ENCODE peak calls at places on chromosomes 11 and 22, in eight cellular contexts. U, F, J, D, N, T, Q and M are unnamed samples.

GRCh38 chr11:131108780-131109179 is 192.5 kb upstream of the SNX19 start:
- DNase-seq in U (no peak), F (no peak), J (no peak), D (no peak), N (no peak), T (peak; percentile 46), Q (no peak), M (no peak)

GRCh38 chr11:72014761-72015320 is 16.1 kb downstream of the IL18BP start:
- DNase-seq in U (no peak), F (no peak), J (no peak), D (no peak), N (no peak), T (no peak), Q (no peak), M (no peak)

GRCh38 chr11:44763111-44763820 is 36.5 kb downstream of the TSPAN18 start:
- DNase-seq in U (no peak), F (no peak), J (no peak), D (no peak), N (no peak), T (no peak), Q (no peak), M (no peak)

GRCh38 chr11:96228472-96228871 is 114.5 kb downstream of the MAML2 start:
- DNase-seq in U (peak; percentile 78), F (no peak), J (peak; percentile 61), D (peak; percentile 13), N (no peak), T (peak; percentile 40), Q (no peak), M (no peak)

GRCh38 chr11:64619196-64619595 is 28.2 kb downstream of the SLC22A12 start:
- DNase-seq in U (no peak), F (peak; percentile 80), J (no peak), D (no peak), N (no peak), T (peak; percentile 49), Q (no peak), M (no peak)

GRCh38 chr11:75490221-75491181 is 35.2 kb downstream of the GDPD5 start:
- DNase-seq in U (no peak), F (no peak), J (no peak), D (no peak), N (no peak), T (no peak), Q (no peak), M (no peak)

GRCh38 chr22:20997536-20998257 is 4.2 kb downstream of the THAP7 start:
- DNase-seq in U (no peak), F (no peak), J (no peak), D (no peak), N (no peak), T (no peak), Q (no peak), M (no peak)

GRCh38 chr22:17167486-17167885 is 8.4 kb upstream of the HDHD5 start:
- DNase-seq in U (no peak), F (peak; percentile 59), J (peak; percentile 79), D (peak; percentile 26), N (no peak), T (no peak), Q (no peak), M (no peak)

GRCh38 chr11:111193924-111194490 is 51.5 kb upstream of the POU2AF2 start:
- DNase-seq in U (no peak), F (no peak), J (no peak), D (no peak), N (no peak), T (no peak), Q (no peak), M (no peak)

GRCh38 chr11:66001941-66002647 is at the start of the genes BANF1 and EIF1AD:
- DNase-seq in U (peak; percentile 71), F (peak; percentile 92), J (peak; percentile 86), D (peak; percentile 91), N (peak; percentile 92), T (peak; percentile 94), Q (peak; percentile 92), M (peak; percentile 93)

GRCh38 chr11:64284048-64284961 is at the start of gene BAD:
- DNase-seq in U (peak; percentile 84), F (peak; percentile 98), J (peak; percentile 95), D (peak; percentile 94), N (peak; percentile 85), T (peak; percentile 96), Q (peak; percentile 99), M (peak; percentile 95)

GRCh38 chr22:37566329-37566837 is 6.1 kb downstream of the CDC42EP1 start:
- DNase-seq in U (no peak), F (no peak), J (no peak), D (no peak), N (no peak), T (no peak), Q (peak; percentile 59), M (no peak)

GRCh38 chr22:25555506-25556060 is 8.9 kb upstream of the GRK3 start:
- DNase-seq in U (no peak), F (no peak), J (no peak), D (no peak), N (no peak), T (no peak), Q (no peak), M (no peak)

GRCh38 chr11:124075841-124076571 is 34.9 kb upstream of the OR10G7 start:
- DNase-seq in U (no peak), F (peak; percentile 67), J (peak; percentile 13), D (peak; percentile 27), N (no peak), T (no peak), Q (peak; percentile 28), M (no peak)

GRCh38 chr11:83284501-83285051 is 1.6 kb downstream of the CCDC90B start:
- DNase-seq in U (no peak), F (no peak), J (no peak), D (no peak), N (no peak), T (no peak), Q (no peak), M (no peak)

GRCh38 chr11:46987183-46987582 is 50.6 kb downstream of the CSTPP1 start:
- DNase-seq in U (no peak), F (no peak), J (no peak), D (no peak), N (no peak), T (no peak), Q (no peak), M (no peak)
- TF ChIP-seq CTCF in U (no peak), F (no peak), J (no peak), D (no peak), N (no peak), T (no peak), Q (no peak), M (no peak)

DNA sequence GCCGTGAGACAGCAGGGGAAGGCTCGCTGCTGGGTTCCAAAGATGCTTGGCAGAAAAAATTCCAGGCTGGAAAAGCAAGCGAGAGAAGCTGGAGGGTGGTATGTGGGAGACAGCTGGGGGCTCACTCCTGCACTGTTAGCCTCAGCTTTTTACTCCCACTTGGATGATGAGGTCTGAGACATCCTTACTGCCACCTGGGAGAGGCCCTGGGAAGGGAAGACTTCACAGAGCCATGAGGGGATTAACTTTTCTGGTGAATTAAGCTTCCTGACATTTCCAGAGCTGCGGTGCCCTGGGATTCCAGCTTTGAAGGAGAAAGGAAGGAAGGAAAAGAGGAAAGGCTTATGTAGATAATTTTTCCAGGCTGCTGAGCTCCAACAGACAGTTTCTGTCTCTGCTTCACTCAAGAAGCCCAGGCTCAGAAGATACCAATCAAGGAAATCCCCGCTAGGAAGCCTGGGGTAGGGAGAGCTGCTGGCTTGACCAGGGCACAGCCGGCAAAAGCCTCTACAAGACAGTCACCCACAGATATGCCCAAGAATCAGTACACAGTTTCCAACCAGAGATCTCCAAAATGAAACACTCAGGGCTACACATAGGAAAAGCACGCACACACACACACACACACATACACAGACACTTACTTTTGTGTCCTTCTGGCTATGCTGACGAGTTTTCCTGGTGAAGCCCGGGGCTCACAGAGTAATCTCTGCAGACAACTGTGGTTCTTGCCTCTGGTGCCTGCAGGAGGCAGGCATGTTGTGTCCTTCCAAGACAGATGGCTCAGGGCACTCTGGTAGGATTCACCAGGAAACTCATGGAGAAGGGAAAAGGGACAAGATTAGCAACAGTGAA is 907 bp downstream of the MCHR1 start:
- DNase-seq in U (no peak), F (peak; percentile 39), J (no peak), D (no peak), N (no peak), T (no peak), Q (no peak), M (no peak)
- TF ChIP-seq CTCF in U (no peak), F (no peak), J (no peak), D (no peak), N (no peak), T (no peak), Q (no peak), M (peak; percentile 16)

GRCh38 chr11:452203-452744 is 2.2 kb downstream of the PTDSS2 start:
- DNase-seq in U (no peak), F (no peak), J (no peak), D (no peak), N (no peak), T (no peak), Q (no peak), M (no peak)

GRCh38 chr11:449889-450808 is at the start of gene PTDSS2:
- DNase-seq in U (peak; percentile 92), F (peak; percentile 98), J (peak; percentile 95), D (peak; percentile 93), N (peak; percentile 91), T (peak; percentile 97), Q (peak; percentile 98), M (peak; percentile 96)

GRCh38 chr11:451738-452137 is 1.7 kb downstream of the PTDSS2 start:
- DNase-seq in U (no peak), F (no peak), J (no peak), D (no peak), N (no peak), T (no peak), Q (no peak), M (no peak)

GRCh38 chr11:452916-453527 is 2.9 kb downstream of the PTDSS2 start:
- DNase-seq in U (no peak), F (no peak), J (no peak), D (no peak), N (no peak), T (no peak), Q (no peak), M (no peak)

GRCh38 chr11:450809-451451 is 851 bp downstream of the PTDSS2 start:
- DNase-seq in U (no peak), F (peak; percentile 82), J (no peak), D (peak; percentile 56), N (peak; percentile 47), T (peak; percentile 68), Q (peak; percentile 77), M (no peak)
- TF ChIP-seq CTCF in U (no peak), F (no peak), J (peak; percentile 26), D (no peak), N (peak; percentile 48), T (peak; percentile 36), Q (peak; percentile 45), M (peak; percentile 41)

DNA sequence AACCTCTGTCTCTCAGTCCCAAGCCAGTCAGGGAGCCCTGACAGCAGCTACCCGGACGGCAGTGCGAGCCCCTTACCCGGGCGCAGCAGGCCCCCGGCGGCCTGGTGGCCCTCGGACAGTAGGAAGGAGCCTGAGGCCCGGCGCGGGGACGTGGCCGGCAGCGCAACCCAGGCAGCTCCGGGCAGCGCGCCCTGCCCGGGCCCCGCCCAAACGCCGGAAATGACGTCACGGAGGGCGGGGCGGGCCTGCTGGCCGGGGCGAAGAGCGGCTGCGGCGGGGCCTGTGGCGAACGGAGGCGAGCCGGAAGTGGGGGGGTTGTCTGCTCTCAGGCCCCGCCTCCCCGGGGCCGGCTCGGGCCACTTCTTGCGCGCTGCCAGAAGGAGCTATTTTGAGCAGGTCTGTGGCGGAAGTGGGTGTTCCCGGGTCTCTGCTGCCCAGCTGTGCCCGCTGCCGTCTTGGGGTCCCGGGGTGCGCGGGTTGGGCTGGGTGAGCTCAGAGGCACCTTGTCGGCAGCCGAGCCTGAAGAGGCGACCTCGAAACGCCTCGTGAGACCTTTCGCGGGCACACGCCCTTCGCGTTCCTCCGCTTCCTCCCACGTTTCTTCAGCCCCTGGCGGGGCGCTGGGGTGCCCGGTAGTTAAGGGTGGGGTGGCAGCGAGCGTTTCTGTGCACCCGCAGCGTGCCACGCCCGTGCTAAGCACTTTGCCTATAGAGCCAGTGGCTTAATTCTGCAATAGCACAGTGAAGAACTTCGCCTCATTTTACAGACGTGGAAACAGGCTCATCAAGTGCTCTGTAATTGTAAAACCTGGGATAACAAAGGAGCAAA is at the start of gene C11orf24:
- DNase-seq in U (peak; percentile 79), F (peak; percentile 94), J (peak; percentile 96), D (peak; percentile 95), N (peak; percentile 89), T (peak; percentile 94), Q (peak; percentile 99), M (peak; percentile 97)
- TF ChIP-seq CTCF in U (peak; percentile 14), F (peak; percentile 18), J (no peak), D (no peak), N (peak; percentile 11), T (no peak), Q (no peak), M (no peak)